ENCODE peak calls at places on chromosome 17, in four cellular contexts. I is mucosa of descending colon, Z is mesothelial cell of epicardium, Y is B cell. R is an unnamed sample.

GRCh38 chr17:19647697-19648474 is 665 bp upstream of the ALDH3A2 start:
- DNase-seq in I (peak), Z (no peak), Y (peak), R (peak)

GRCh38 chr17:73907601-73907910 is 263.3 kb upstream of the SDK2 start:
- DNase-seq in I (no peak), Z (no peak), Y (no peak), R (no peak)

GRCh38 chr17:40632206-40632605 is 15.4 kb downstream of the SMARCE1 start:
- DNase-seq in I (no peak), Z (no peak), Y (no peak), R (no peak)

GRCh38 chr17:64773836-64774761 is 112.0 kb upstream of the SMURF2 start:
- DNase-seq in I (peak), Z (no peak), Y (no peak), R (peak)

GRCh38 chr17:40541873-40542561 is 23.3 kb downstream of the CCR7 start:
- DNase-seq in I (no peak), Z (no peak), Y (no peak), R (no peak)

GRCh38 chr17:19270951-19271611 is 33.9 kb downstream of the EPN2 start:
- DNase-seq in I (no peak), Z (no peak), Y (peak), R (peak)

GRCh38 chr17:30369995-30370394 is 8.7 kb upstream of the CPD start:
- DNase-seq in I (no peak), Z (no peak), Y (no peak), R (no peak)

GRCh38 chr17:74330446-74330845 is 4.4 kb downstream of the KIF19 start:
- DNase-seq in I (no peak), Z (no peak), Y (no peak), R (no peak)

GRCh38 chr17:51353296-51353695 is 93.0 kb downstream of the UTP18 start:
- DNase-seq in I (no peak), Z (no peak), Y (no peak), R (no peak)

GRCh38 chr17:8940866-8941471 is 24.5 kb downstream of the PIK3R5 start:
- DNase-seq in I (no peak), Z (no peak), Y (no peak), R (no peak)

GRCh38 chr17:60506312-60506711 is 19.7 kb downstream of the APPBP2 start:
- DNase-seq in I (no peak), Z (no peak), Y (no peak), R (no peak)

GRCh38 chr17:27293898-27294688 is at the start of gene WSB1:
- DNase-seq in I (peak), Z (peak), Y (peak), R (peak)

GRCh38 chr17:48597492-48597774 is 3.9 kb upstream of the HOXB5 start:
- DNase-seq in I (no peak), Z (no peak), Y (no peak), R (no peak)

GRCh38 chr17:58484600-58484999 is 3.6 kb downstream of the HSF5 start:
- DNase-seq in I (no peak), Z (no peak), Y (no peak), R (no peak)

GRCh38 chr17:17391575-17392370 is 85.0 kb upstream of the MED9 start:
- DNase-seq in I (no peak), Z (no peak), Y (no peak), R (no peak)

DNA sequence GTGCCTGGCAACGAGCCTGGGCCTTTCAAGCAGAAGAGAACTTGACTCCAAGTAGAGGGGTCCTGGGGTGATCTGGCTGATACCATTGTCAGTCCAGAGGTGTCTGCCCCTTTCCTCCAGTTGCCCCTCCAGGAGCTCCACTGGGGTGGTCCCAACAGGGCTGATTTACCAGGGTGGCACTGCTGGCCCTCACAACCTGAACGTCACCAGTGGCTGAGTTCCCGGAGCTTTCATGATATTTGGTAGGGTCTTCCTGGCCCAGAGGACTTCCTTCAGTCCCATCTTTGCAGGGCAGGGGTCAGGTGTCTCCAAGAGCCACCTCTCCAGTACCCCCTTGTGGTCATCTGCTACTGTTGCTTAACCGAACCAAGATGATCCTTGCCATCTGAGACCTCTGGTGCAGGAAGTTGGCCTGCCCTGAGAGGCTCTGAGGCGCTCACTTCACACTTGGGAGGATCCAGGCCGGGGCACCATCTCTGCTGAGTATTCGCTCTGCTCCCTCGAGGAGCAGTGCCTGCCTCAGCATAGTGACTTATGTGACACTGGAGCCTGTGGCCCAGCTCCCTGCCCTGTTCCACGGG is 3.5 kb downstream of the LIMD2 start:
- DNase-seq in I (no peak), Z (no peak), Y (peak), R (peak)
- TF ChIP-seq CTCF in I (no peak), Z (no peak), Y (peak), R (peak)

GRCh38 chr17:55345132-55345531 is 76.5 kb downstream of the MMD start:
- DNase-seq in I (no peak), Z (no peak), Y (no peak), R (no peak)

GRCh38 chr17:55347341-55347740 is 74.3 kb downstream of the MMD start:
- DNase-seq in I (no peak), Z (no peak), Y (no peak), R (no peak)

GRCh38 chr17:55351027-55351625 is 70.5 kb downstream of the MMD start:
- DNase-seq in I (no peak), Z (no peak), Y (no peak), R (no peak)

GRCh38 chr17:55346658-55347057 is 75.0 kb downstream of the MMD start:
- DNase-seq in I (no peak), Z (no peak), Y (no peak), R (no peak)

DNA sequence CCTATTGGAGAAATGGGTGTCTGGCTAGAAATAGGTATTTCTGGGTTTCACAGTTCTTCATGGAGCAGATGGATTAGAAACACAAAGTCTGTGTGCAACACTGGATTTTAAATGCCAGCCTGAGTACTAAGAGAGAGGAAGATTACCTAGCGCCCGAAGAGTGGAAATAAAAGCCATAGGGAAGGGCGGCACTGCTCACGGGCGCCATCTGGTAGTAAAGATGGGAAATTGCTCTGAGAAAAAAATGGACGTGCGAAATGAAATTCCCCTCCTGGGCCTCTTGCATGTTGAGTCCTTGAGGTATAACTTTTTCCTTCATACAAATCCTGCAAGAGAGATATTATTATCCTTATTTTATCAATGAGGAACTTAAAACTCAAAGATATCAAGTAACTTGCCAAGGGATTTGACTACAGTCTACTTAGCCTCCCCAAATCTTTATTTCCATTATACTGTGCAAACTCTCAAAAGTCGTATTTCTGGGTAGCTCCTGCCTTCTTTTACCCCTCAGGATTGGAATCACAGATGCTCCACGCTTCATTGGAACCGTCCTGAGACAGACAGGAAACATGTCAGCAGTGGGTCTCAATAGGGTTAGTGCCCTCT is 72.8 kb downstream of the MMD start:
- DNase-seq in I (peak), Z (peak), Y (peak), R (peak)
- TF ChIP-seq CTCF in I (peak), Z (peak), Y (peak), R (peak)

GRCh38 chr17:82129095-82129494 is 31.1 kb upstream of the FASN start:
- DNase-seq in I (no peak), Z (no peak), Y (no peak), R (no peak)
- TF ChIP-seq CTCF in I (no peak), Z (no peak), Y (no peak), R (no peak)

GRCh38 chr17:4509402-4509801 is 10.7 kb downstream of the SPNS2 start:
- DNase-seq in I (no peak), Z (no peak), Y (no peak), R (peak)
- TF ChIP-seq CTCF in I (no peak), Z (no peak), Y (no peak), R (no peak)

DNA sequence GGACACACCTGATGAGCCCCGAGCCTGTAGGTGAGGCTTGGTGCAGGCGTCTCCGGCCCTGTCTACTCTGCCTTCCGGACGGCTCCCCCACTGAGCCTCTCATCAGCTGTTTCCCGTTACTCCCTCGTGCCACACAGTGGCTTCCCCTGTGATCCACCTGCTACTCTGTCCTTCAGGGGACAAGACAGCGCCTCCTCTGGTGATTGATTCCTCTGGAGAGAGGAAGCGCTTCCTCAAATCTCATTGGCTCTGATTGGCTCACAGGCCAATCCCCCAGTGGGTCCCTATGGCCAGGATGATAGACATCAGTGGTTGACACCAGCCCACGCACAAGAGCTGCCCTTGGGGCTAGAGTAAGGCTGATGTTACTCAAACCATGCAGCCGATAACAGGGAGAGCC is 24.0 kb downstream of the RNF213 start:
- DNase-seq in I (no peak), Z (no peak), Y (no peak), R (no peak)
- TF ChIP-seq CTCF in I (no peak), Z (no peak), Y (no peak), R (no peak)

GRCh38 chr17:37358830-37359681 is 16.7 kb upstream of the C17orf78 start:
- DNase-seq in I (peak), Z (peak), Y (peak), R (peak)
- TF ChIP-seq CTCF in I (peak), Z (no peak), Y (peak), R (no peak)

DNA sequence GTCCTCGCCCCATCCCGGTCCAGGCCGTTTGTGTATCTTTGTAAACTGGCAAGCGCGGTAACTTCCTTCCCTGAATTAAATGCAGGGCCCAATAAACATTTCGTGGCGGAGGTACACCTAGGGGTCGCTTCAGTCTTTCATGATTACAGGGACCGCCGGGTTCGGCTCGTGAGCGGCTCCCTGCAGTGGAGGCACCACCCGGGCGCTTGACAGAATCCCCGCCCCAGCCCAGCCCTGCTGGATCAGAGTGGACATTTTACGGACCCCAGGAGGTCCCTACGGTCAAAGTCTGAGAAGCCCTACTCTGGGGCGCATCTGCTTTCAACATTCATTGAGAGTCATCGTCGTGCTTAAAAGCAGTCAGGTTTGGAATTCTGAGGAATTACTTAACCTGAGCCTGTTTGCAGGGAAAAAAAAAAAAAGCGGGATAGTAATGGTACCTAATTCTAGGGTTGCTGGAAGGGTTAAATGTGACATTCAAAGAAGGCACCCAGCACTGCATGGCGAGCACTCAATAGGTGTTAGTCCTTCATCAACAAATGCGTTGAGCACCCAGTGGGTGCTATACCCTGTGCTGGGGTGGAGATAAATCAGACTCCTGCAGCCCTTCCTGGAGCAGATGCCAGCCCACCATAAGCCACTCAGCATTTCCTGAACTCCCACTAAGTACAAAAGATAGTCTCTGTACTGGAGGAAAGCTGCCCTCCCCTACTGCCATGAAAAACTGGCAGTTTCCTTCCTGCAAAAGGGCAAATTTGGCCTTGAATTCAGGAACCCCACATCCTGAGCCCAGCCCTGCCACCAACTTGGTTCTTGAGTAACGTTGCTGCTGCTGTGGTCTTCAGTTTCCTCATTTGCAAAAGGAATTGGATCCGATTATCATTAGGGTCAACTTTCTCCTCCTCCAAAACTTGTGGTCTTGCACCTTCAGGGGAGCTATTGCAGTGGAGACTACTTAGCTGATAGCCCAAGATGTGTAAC is 658 bp upstream of the DUSP3 start:
- DNase-seq in I (peak), Z (no peak), Y (no peak), R (no peak)
- TF ChIP-seq CTCF in I (no peak), Z (no peak), Y (no peak), R (no peak)

GRCh38 chr17:42118545-42118944 is 2.6 kb downstream of the KAT2A start:
- DNase-seq in I (no peak), Z (no peak), Y (no peak), R (peak)
- TF ChIP-seq CTCF in I (no peak), Z (no peak), Y (peak), R (peak)

R was measured in GM10248.